ENCODE peak calls at places on chromosomes 3 and 15, in six cellular contexts. M is uterus, E is GM12865, K is heart left ventricle, C is A549, R is cardiac muscle cell. S is an unnamed sample.
A peak's percentile ranks its signal among the peaks of the same experiment; 100 is the strongest.

GRCh38 chr3:100782359-100782758 is 73.1 kb downstream of the TFG start:
- DNase-seq in C (no peak), R (no peak), M (no peak), E (no peak), K (no peak), S (no peak)

GRCh38 chr3:188431553-188431952 is 277.6 kb downstream of the LPP start:
- DNase-seq in K (no peak), E (no peak), R (no peak), C (peak; percentile 65), M (no peak), S (no peak)

GRCh38 chr15:40323953-40324937 is 753 bp downstream of the INAFM2 start:
- DNase-seq in R (no peak), K (no peak), M (no peak), C (no peak), E (peak; percentile 41), S (no peak)

GRCh38 chr3:185250247-185250646 is 3.6 kb downstream of the EHHADH start:
- DNase-seq in C (no peak), M (no peak), E (no peak), K (no peak), R (no peak), S (no peak)

GRCh38 chr3:172203522-172204258 is 164.3 kb downstream of the FNDC3B start:
- DNase-seq in C (peak; percentile 79), R (no peak), M (no peak), E (no peak), K (no peak), S (no peak)

GRCh38 chr3:72047472-72047871 is 262.5 kb upstream of the PROK2 start:
- DNase-seq in M (no peak), E (no peak), C (no peak), R (no peak), K (no peak), S (no peak)

GRCh38 chr3:30688776-30689175 is 82.4 kb downstream of the TGFBR2 start:
- DNase-seq in C (peak; percentile 32), M (no peak), R (no peak), E (no peak), K (peak; percentile 49), S (no peak)

GRCh38 chr15:60095711-60096110 is 91.6 kb downstream of the FOXB1 start:
- DNase-seq in C (no peak), K (no peak), M (no peak), R (no peak), E (no peak), S (no peak)

GRCh38 chr15:90820481-90820880 is 47.9 kb upstream of the FURIN start:
- DNase-seq in R (no peak), E (no peak), C (no peak), K (no peak), M (no peak), S (no peak)

GRCh38 chr15:90817117-90818057 is 51.0 kb upstream of the FURIN start:
- DNase-seq in E (no peak), K (no peak), M (no peak), C (no peak), R (no peak), S (no peak)

GRCh38 chr15:90819850-90820249 is 48.5 kb upstream of the FURIN start:
- DNase-seq in C (no peak), R (no peak), E (no peak), M (no peak), K (no peak), S (no peak)

GRCh38 chr15:90819390-90819789 is 49.0 kb upstream of the FURIN start:
- DNase-seq in C (no peak), K (peak; percentile 69), M (no peak), R (no peak), E (no peak), S (no peak)

GRCh38 chr15:90818251-90819210 is 49.9 kb upstream of the FURIN start:
- DNase-seq in K (no peak), C (no peak), M (no peak), R (no peak), E (peak; percentile 35), S (no peak)
- TF ChIP-seq CTCF in K (no peak), C (no peak), M (no peak), R (peak; percentile 33), E (peak; percentile 36), S (no peak)

DNA sequence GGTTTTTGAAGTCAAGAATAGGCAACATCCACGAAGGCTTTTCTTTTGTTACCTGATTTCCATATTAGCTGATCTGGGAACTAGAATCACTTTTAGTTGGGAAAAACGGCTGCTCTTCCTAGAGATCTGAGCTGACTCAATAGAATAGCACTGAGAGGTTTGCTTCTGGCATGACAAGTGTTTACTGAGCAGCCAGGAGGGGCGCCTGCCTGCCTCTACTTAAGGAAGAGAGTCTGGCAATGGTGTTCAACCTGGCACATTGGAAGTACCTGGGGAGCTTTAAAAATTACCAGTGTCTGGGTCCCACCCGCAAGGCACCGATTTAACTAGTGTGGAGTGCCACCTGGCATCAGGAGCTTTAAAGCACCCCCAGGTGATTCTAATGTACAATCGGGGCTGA is 34.4 kb downstream of the FAM43A start:
- DNase-seq in R (no peak), K (no peak), C (no peak), M (no peak), E (no peak), S (no peak)
- TF ChIP-seq CTCF in R (no peak), K (no peak), C (no peak), M (no peak), E (no peak), S (no peak)

GRCh38 chr3:31980530-31981205 is 394 bp downstream of the OSBPL10 start:
- DNase-seq in M (peak; percentile 51), C (peak; percentile 80), R (peak; percentile 54), E (peak; percentile 46), K (peak; percentile 32), S (peak; percentile 33)
- TF ChIP-seq CTCF in M (no peak), C (peak; percentile 14), R (no peak), E (no peak), K (no peak), S (no peak)

GRCh38 chr3:128011140-128011539 is 41.1 kb upstream of the SEC61A1 start:
- DNase-seq in C (peak; percentile 68), K (no peak), R (peak; percentile 65), M (no peak), E (peak; percentile 39), S (no peak)
- TF ChIP-seq CTCF in C (peak; percentile 44), K (peak; percentile 15), R (peak; percentile 47), M (no peak), E (peak; percentile 41), S (no peak)

DNA sequence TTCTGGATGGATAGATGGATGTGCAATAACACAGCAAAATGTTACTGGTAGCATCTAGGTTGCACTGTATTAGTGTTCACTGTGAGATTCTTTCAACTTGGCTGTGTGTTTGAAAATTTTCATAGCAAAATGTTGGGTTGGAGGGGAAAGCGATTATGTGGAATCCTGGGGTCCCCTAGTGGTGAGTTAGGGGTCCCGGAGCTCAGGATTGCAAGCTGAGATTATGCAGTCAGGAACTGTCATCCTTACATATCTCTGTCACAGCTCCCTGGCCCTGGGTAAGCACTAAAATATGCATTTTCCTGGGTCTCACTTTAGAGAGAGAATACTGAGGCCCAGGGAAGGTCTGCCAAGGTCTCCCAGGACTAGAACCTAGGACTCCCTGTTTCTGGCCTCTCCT is 77.2 kb downstream of the CEMIP start:
- DNase-seq in R (no peak), E (no peak), M (no peak), C (no peak), K (no peak), S (no peak)
- TF ChIP-seq CTCF in R (peak; percentile 23), E (peak; percentile 22), M (no peak), C (peak; percentile 37), K (no peak), S (no peak)

S was measured in lower leg skin.